ENCODE peak calls at places on chromosomes 13 and 19, in six cellular contexts. K is CD4-positive, alpha-beta T cell; V is T-cell; D is OCI-LY7; N is immature natural killer cell; M is left lung. F is an unnamed sample.

GRCh38 chr19:17648097-17648660 is 40.0 kb downstream of the UNC13A start:
- DNase-seq in K (no peak), V (no peak), M (no peak), D (peak), N (no peak), F (no peak)

GRCh38 chr19:17156947-17157302 is 58.2 kb upstream of the USE1 start:
- DNase-seq in D (no peak), K (no peak), M (peak), V (no peak), N (no peak), F (no peak)

GRCh38 chr13:48192536-48192935 is 40.5 kb upstream of the ITM2B start:
- DNase-seq in M (no peak), D (no peak), N (no peak), V (no peak), K (no peak), F (no peak)

GRCh38 chr13:98439136-98439828 is 137.6 kb downstream of the STK24 start:
- DNase-seq in N (no peak), K (no peak), V (no peak), M (no peak), D (no peak), F (no peak)

GRCh38 chr13:78601124-78601885 is 2.0 kb downstream of the POU4F1 start:
- DNase-seq in M (no peak), D (no peak), N (no peak), K (no peak), V (no peak), F (no peak)

GRCh38 chr13:97948041-97948440 is 5.4 kb upstream of the IPO5 start:
- DNase-seq in V (no peak), D (no peak), N (no peak), K (no peak), M (no peak), F (no peak)

GRCh38 chr13:23754506-23754905 is 134.7 kb downstream of the MIPEP start:
- DNase-seq in K (peak), D (no peak), N (no peak), M (no peak), V (no peak), F (peak)

GRCh38 chr13:74210693-74211393 is 76.6 kb upstream of the KLF12 start:
- DNase-seq in D (no peak), V (no peak), M (no peak), K (no peak), N (no peak), F (no peak)

GRCh38 chr13:61029064-61029463 is 386.6 kb downstream of the PCDH20 start:
- DNase-seq in K (no peak), N (no peak), D (no peak), M (no peak), V (no peak), F (no peak)

GRCh38 chr13:100544866-100545683 is 43.5 kb downstream of the GGACT start:
- DNase-seq in D (no peak), N (no peak), M (peak), K (no peak), V (no peak), F (no peak)

GRCh38 chr19:4831351-4832340 is at the start of gene TICAM1:
- DNase-seq in D (peak), M (peak), V (peak), N (peak), K (peak), F (no peak)

GRCh38 chr19:37217855-37218591 is at the start of gene ZNF383:
- DNase-seq in K (peak), N (peak), D (peak), M (peak), V (peak), F (peak)

GRCh38 chr13:92074658-92075057 is 676.2 kb downstream of the GPC5 start:
- DNase-seq in N (no peak), D (peak), K (no peak), V (no peak), M (no peak), F (peak)

GRCh38 chr13:39540929-39541605 is 61.9 kb downstream of the LHFPL6 start:
- DNase-seq in M (no peak), V (no peak), K (no peak), N (no peak), D (no peak), F (no peak)